ENCODE peak calls at places on chromosomes 16 and 17, in four cellular contexts. Z is left ventricle myocardium inferior, C is tibial nerve, F is left lung. H is an unnamed sample.

GRCh38 chr17:50794361-50794760 is 27.0 kb upstream of the ANKRD40CL start:
- DNase-seq in Z (no peak), C (no peak), F (no peak), H (no peak)

GRCh38 chr16:1129106-1129960 is 23.6 kb upstream of the CACNA1H start:
- DNase-seq in Z (no peak), C (no peak), F (no peak), H (no peak)

GRCh38 chr16:28326881-28327610 is 34.7 kb downstream of the SBK1 start:
- DNase-seq in Z (peak), C (peak), F (no peak), H (no peak)

GRCh38 chr17:73343739-73344454 is 32.1 kb upstream of the CDC42EP4 start:
- DNase-seq in Z (no peak), C (no peak), F (no peak), H (no peak)

GRCh38 chr16:66360624-66361324 is 5.7 kb upstream of the CDH5 start:
- DNase-seq in Z (peak), C (no peak), F (no peak), H (no peak)

GRCh38 chr17:29045734-29046133 is 2.8 kb downstream of the PIPOX start:
- DNase-seq in Z (no peak), C (no peak), F (no peak), H (no peak)

GRCh38 chr17:29070795-29071194 is 27.9 kb downstream of the PIPOX start:
- DNase-seq in Z (no peak), C (no peak), F (no peak), H (no peak)

GRCh38 chr16:57645691-57646387 is 17.4 kb downstream of the ADGRG1 start:
- DNase-seq in Z (peak), C (no peak), F (peak), H (no peak)

GRCh38 chr16:87635541-87636049 is 33.3 kb downstream of the JPH3 start:
- DNase-seq in Z (peak), C (peak), F (peak), H (no peak)

GRCh38 chr17:68296217-68297140 is 5.2 kb downstream of the ARSG start:
- DNase-seq in Z (no peak), C (no peak), F (no peak), H (no peak)

GRCh38 chr17:37741334-37742113 is 3.3 kb downstream of the HNF1B start:
- DNase-seq in Z (no peak), C (no peak), F (no peak), H (no peak)

GRCh38 chr17:80861892-80862291 is 129.7 kb upstream of the CHMP6 start:
- DNase-seq in Z (no peak), C (no peak), F (peak), H (no peak)
- TF ChIP-seq CTCF in Z (peak), C (peak), F (peak), H (peak)

GRCh38 chr16:22055881-22056280 is 36.5 kb upstream of the VWA3A start:
- DNase-seq in Z (no peak), C (no peak), F (no peak), H (no peak)
- TF ChIP-seq CTCF in Z (no peak), C (no peak), F (no peak), H (peak)

DNA sequence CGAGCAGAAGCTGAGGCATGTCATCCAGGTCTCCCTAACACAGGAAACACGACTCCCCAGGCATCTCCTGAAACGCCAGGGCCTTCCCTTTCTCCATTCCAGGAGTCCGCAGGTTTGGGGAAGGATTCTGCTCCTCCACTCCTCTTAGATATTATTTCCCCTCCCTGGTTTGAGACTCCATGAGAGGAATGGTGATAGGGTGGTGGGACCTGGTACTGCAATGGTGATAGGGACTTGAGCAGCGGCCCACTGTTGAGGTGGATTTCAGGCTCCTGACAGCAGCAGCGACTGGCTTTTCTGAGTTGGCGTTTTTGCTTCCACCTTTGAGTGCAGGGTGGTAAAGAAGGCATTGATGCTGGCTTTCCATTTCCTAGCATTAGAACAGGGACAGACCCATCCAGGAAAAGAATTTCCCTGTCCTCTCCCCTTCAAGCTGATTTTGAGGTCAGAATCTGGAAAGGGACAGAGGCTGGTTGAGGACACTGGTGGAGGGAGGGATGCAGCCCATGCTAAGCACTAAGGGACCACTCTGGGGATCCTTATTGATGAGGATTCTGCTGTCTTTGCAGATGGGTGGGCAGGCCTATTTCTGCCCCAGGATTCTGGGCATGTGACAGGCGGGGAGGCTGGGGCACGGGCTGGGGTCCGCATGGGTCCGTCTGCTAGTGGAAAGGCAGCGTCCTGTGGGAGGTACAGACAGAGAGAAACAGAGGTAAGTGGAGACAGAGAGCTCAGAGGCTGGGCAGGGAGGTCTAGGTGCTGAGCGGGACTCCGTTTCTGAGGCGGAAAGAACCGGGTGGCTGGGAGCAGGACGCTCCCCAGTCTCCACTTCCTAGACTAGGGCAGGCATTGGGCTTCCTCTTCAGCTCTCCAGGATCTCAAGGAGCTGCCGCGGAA is 1.3 kb upstream of the TBX4 start:
- DNase-seq in Z (no peak), C (no peak), F (no peak), H (no peak)
- TF ChIP-seq CTCF in Z (no peak), C (no peak), F (no peak), H (peak)

DNA sequence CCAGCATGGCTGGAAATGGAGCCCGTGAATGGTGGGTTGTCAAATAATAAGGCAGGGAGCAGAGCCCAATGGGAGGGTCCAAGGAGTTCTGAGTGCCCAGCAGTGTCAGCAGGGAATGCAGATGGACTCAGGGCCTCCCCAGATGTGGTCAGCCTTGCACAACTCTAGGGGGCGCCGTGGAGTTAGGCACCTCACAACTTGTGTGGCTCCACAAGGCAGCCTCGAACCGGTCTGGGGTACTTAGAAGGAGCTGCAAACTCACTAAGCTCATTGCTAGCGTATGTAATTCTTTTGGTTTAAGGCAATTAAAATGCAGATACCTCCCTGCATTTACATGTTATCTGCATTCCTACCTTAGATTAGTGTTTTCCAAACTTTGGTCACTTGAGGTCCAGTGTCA is 18.1 kb downstream of the IRF8 start:
- DNase-seq in Z (no peak), C (no peak), F (no peak), H (no peak)
- TF ChIP-seq CTCF in Z (no peak), C (no peak), F (no peak), H (peak)

GRCh38 chr17:39194089-39194984 is 3.1 kb downstream of the CACNB1 start:
- DNase-seq in Z (peak), C (peak), F (no peak), H (no peak)
- TF ChIP-seq CTCF in Z (peak), C (peak), F (peak), H (peak)

DNA sequence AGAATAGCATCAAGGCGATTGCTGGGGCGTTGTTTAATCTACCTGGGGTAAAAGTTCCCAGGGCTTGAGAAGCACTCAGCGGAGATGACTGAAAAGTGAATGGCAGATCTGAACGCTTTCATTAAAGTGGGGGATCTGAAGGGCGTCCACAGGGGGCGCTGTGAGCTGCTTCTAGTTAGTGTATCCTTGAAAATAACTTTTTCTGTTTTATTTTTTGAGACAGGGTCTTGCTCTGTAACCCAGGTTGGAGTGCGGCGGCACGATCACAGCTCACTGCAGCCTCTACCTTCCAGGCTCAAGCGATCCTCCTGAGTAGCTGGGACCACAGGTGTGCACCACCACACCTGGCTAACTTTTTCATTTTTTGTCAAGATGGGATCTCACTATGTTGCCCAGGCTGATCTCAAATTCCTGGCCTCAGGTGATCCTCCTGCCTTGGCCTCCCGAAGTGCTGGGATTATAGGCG is 360.4 kb downstream of the SEC14L1 start:
- DNase-seq in Z (no peak), C (no peak), F (peak), H (no peak)
- TF ChIP-seq CTCF in Z (peak), C (no peak), F (peak), H (peak)

DNA sequence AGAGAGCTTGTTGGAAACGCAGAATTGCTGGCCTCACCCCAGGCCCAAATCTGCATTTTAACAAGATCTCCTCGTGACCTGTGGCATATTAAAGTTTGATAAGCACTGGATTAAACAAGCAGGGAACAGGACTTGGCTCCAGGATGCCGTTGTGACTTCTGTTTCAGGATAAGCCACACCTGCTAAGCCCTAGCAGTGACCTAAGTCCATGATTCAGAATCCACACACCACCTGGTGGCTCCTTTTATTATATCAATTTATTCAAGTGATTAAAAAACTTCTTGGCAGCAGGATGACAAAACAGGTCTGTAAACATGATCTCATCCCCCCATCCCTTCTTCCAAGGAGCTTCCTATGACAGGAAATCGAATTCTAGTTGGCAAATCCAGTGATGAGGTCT is 9.1 kb downstream of the NAGPA start:
- DNase-seq in Z (no peak), C (no peak), F (no peak), H (no peak)
- TF ChIP-seq CTCF in Z (peak), C (no peak), F (no peak), H (no peak)

GRCh38 chr16:14485131-14485551 is 144.9 kb downstream of the PARN start:
- DNase-seq in Z (no peak), C (no peak), F (no peak), H (no peak)

GRCh38 chr16:14489460-14489859 is 140.6 kb downstream of the PARN start:
- DNase-seq in Z (no peak), C (no peak), F (no peak), H (no peak)

GRCh38 chr16:14485811-14486519 is 144.1 kb downstream of the PARN start:
- DNase-seq in Z (no peak), C (no peak), F (no peak), H (no peak)

GRCh38 chr16:14486520-14487303 is 143.3 kb downstream of the PARN start:
- DNase-seq in Z (peak), C (peak), F (no peak), H (peak)

GRCh38 chr16:14487579-14487978 is 142.5 kb downstream of the PARN start:
- DNase-seq in Z (no peak), C (no peak), F (no peak), H (no peak)
- TF ChIP-seq CTCF in Z (no peak), C (no peak), F (no peak), H (no peak)

H was measured in type B pancreatic cell.